ENCODE peak calls at places on chromosomes 12 and 14, in seven cellular contexts. Q is breast epithelium, K is astrocyte, D is mammary epithelial cell, B is IMR-90, J is WERI-Rb-1, U is GM23338. Y is an unnamed sample. For H3K36me3, the result is how much of the 10 kb centered on the place peaks cover.

GRCh38 chr12:112349440-112349839 is 32.8 kb downstream of the HECTD4 start:
- DNase-seq in Q (no peak), K (no peak), D (no peak), B (peak), J (no peak), U (no peak), Y (no peak)

GRCh38 chr12:28710882-28711281 is 438.2 kb upstream of the FAR2 start:
- DNase-seq in Q (no peak), K (peak), D (peak), B (peak), J (no peak), U (no peak), Y (no peak)

GRCh38 chr12:1791104-1791927 is 29.0 kb upstream of the LRTM2 start:
- DNase-seq in Q (no peak), K (peak), D (peak), B (peak), J (peak), U (peak), Y (peak)

GRCh38 chr14:50798048-50798421 is 32.9 kb downstream of the NIN start:
- DNase-seq in Q (no peak), K (no peak), D (no peak), B (no peak), J (no peak), U (no peak), Y (no peak)

GRCh38 chr14:101763941-101764709 is 2.6 kb downstream of the PPP2R5C start:
- DNase-seq in Q (no peak), K (no peak), D (no peak), B (no peak), J (no peak), U (no peak), Y (no peak)

GRCh38 chr12:11795192-11795909 is 145.9 kb downstream of the ETV6 start:
- DNase-seq in Q (no peak), K (no peak), D (no peak), B (no peak), J (no peak), U (no peak), Y (no peak)

GRCh38 chr12:116066381-116067230 is 210.9 kb downstream of the MED13L start:
- DNase-seq in Q (no peak), K (no peak), D (no peak), B (peak), J (peak), U (peak), Y (peak)

GRCh38 chr14:71742491-71742890 is 189.7 kb upstream of the RGS6 start:
- DNase-seq in Q (no peak), K (no peak), D (no peak), B (no peak), J (no peak), U (no peak), Y (no peak)

GRCh38 chr14:101027291-101027690 is 123.8 kb upstream of the RTL1 start:
- DNase-seq in Q (no peak), K (no peak), D (no peak), B (no peak), J (no peak), U (no peak), Y (no peak)

GRCh38 chr12:6548556-6549378 is 7.1 kb downstream of the IFFO1 start:
- DNase-seq in Q (no peak), K (peak), D (no peak), B (peak), J (no peak), U (no peak), Y (no peak)

GRCh38 chr14:61179776-61180398 is 101.3 kb downstream of the TMEM30B start:
- DNase-seq in Q (no peak), K (peak), D (no peak), B (peak), J (no peak), U (no peak), Y (no peak)

GRCh38 chr12:42296503-42297109 is 29.3 kb downstream of the ZCRB1 start:
- DNase-seq in Q (no peak), K (no peak), D (no peak), B (no peak), J (no peak), U (peak), Y (no peak)

GRCh38 chr12:9928607-9929006 is 3.6 kb downstream of the CLEC2A start:
- DNase-seq in Q (no peak), K (no peak), D (no peak), B (no peak), J (no peak), U (no peak), Y (no peak)

GRCh38 chr14:39266589-39266870 is 32.8 kb downstream of the MIA2 start:
- DNase-seq in Q (peak), K (no peak), D (no peak), B (peak), J (no peak), U (no peak), Y (peak)

GRCh38 chr12:77032406-77032805 is 33.0 kb downstream of the E2F7 start:
- DNase-seq in Q (no peak), K (peak), D (peak), B (peak), J (no peak), U (no peak), Y (no peak)

GRCh38 chr12:13211859-13212664 is 15.5 kb downstream of the EMP1 start:
- DNase-seq in Q (no peak), K (peak), D (no peak), B (peak), J (peak), U (peak), Y (no peak)

DNA sequence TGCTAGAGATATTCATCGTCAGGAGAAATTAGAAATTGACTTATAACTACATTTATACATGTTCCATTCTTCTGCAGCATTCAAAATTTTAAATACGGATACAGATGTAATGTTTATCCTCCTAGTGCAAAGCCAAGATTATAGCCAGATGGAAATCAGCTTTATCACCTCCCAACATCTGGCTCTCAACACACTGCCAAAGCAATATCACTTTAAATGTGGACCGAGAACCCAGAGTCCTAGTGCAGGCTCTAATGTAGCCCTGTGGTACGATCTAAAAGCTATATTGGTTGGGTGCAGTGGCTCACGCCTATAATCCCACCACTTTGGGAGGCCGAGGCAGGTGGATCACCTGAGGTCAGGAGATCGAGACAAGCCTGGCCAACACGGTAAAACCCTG is 6.5 kb downstream of the MLH3 start:
- DNase-seq in Q (no peak), K (no peak), D (no peak), B (peak), J (no peak), U (no peak), Y (no peak)
- H3K36me3 ChIP-seq in Q (under half), K (under half), D (under half), B (under half), J (under half), U (under half), Y (under half)

GRCh38 chr12:65860584-65860983 is 36.3 kb downstream of the HMGA2 start:
- DNase-seq in Q (no peak), K (no peak), D (no peak), B (no peak), J (no peak), U (no peak), Y (no peak)

GRCh38 chr12:65857875-65858274 is 33.6 kb downstream of the HMGA2 start:
- DNase-seq in Q (no peak), K (no peak), D (no peak), B (no peak), J (no peak), U (no peak), Y (no peak)

GRCh38 chr12:65856521-65856920 is 32.2 kb downstream of the HMGA2 start:
- DNase-seq in Q (no peak), K (no peak), D (no peak), B (no peak), J (no peak), U (no peak), Y (no peak)

GRCh38 chr12:65859519-65859918 is 35.2 kb downstream of the HMGA2 start:
- DNase-seq in Q (no peak), K (no peak), D (no peak), B (peak), J (no peak), U (no peak), Y (no peak)

GRCh38 chr12:65858831-65859230 is 34.5 kb downstream of the HMGA2 start:
- DNase-seq in Q (no peak), K (no peak), D (no peak), B (peak), J (no peak), U (no peak), Y (peak)
- H3K36me3 ChIP-seq in Q (under half), K (half or more), D (half or more), B (under half), J (under half), U (under half), Y (under half)

GRCh38 chr12:57205186-57205585 is 11.4 kb upstream of the NXPH4 start:
- DNase-seq in Q (no peak), K (no peak), D (no peak), B (no peak), J (no peak), U (no peak), Y (no peak)

GRCh38 chr12:57205931-57206330 is 10.7 kb upstream of the NXPH4 start:
- DNase-seq in Q (no peak), K (no peak), D (no peak), B (no peak), J (no peak), U (no peak), Y (no peak)

GRCh38 chr12:57203791-57204190 is 12.8 kb upstream of the NXPH4 start:
- DNase-seq in Q (no peak), K (no peak), D (no peak), B (no peak), J (no peak), U (no peak), Y (no peak)

GRCh38 chr12:57203201-57203600 is 13.4 kb upstream of the NXPH4 start:
- DNase-seq in Q (no peak), K (no peak), D (no peak), B (no peak), J (no peak), U (no peak), Y (no peak)

GRCh38 chr12:57204454-57204853 is 12.1 kb upstream of the NXPH4 start:
- DNase-seq in Q (no peak), K (no peak), D (no peak), B (no peak), J (no peak), U (no peak), Y (no peak)
- H3K36me3 ChIP-seq in Q (under half), K (under half), D (under half), B (half or more), J (under half), U (under half), Y (half or more)

GRCh38 chr14:74290415-74290814 is 12.3 kb downstream of the ABCD4 start:
- DNase-seq in Q (no peak), K (no peak), D (no peak), B (peak), J (peak), U (peak), Y (no peak)
- H3K36me3 ChIP-seq in Q (under half), K (under half), D (under half), B (half or more), J (half or more), U (under half), Y (under half)

GRCh38 chr14:57227083-57227482 is 41.6 kb downstream of the EXOC5 start:
- DNase-seq in Q (no peak), K (no peak), D (no peak), B (no peak), J (no peak), U (no peak), Y (no peak)

GRCh38 chr14:57221931-57222330 is 46.8 kb downstream of the EXOC5 start:
- DNase-seq in Q (no peak), K (no peak), D (no peak), B (no peak), J (no peak), U (no peak), Y (no peak)
- H3K36me3 ChIP-seq in Q (under half), K (under half), D (under half), B (under half), J (under half), U (under half), Y (under half)

GRCh38 chr12:53480425-53481107 is 18.7 kb downstream of the MAP3K12 start:
- DNase-seq in Q (no peak), K (no peak), D (no peak), B (no peak), J (no peak), U (no peak), Y (no peak)
- H3K36me3 ChIP-seq in Q (under half), K (half or more), D (under half), B (half or more), J (half or more), U (under half), Y (half or more)

DNA sequence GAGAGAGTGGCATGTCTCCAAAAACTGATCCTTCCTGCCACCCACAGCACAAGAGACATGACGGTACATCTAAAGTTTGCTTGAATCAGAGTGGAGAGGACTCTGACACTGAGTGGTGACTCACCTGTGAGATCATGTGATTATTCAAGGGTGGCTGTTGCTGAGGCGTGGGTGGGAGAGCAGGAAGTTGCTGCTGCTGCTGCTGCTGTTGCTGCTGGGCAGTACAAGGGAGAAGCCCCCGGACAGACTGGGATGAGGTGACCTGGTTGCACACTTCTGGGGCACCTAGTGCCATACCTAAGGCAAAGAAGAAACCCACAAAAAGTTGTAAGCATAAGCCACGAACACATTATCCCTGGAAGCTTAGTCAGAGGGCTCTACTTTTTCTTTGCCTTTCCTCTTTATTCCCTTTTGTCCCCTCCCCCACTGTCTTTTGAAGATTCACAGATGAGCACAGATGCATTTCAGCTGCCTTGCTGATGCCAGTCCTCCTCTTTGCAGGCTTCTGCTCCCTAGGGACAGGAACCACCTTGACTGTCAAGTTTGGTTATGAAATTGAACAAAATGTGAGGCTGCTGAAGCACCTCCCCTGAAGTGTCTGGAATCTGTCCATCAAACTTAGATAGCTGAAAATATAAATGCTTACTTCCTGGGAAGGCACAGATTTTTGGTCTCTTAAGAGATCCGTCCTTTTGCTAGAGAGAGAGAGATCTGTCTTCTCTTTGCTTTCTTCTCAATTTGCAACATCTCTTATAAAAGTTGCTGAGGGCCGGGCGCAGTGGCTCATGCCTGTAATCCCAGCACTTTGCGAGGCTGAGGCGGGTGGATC is 29.5 kb upstream of the STAC3 start:
- DNase-seq in Q (no peak), K (peak), D (peak), B (peak), J (no peak), U (peak), Y (peak)
- H3K36me3 ChIP-seq in Q (under half), K (under half), D (under half), B (under half), J (under half), U (under half), Y (under half)